ENCODE peak calls at places on chromosomes 11 and 22, in six cellular contexts. One of them, this sample, is unnamed.
A peak's percentile ranks its signal among the peaks of the same experiment; 100 is the strongest.

GRCh38 chr11:4087551-4087950 is 7.0 kb upstream of the RRM1 start:
- DNase-seq in substantia nigra: no peak
- DNase-seq in stimulated activated CD8-positive, alpha-beta memory T cell treated with anti-CD3 and anti-CD28 coated beads, Interleukin-7, amount 100 ng/mL, for 1 hour: no peak
- DNase-seq in ELR: peak; percentile 54
- DNase-seq in caudate nucleus: no peak
- DNase-seq in NCI-H1417: no peak
- DNase-seq in this sample: no peak

GRCh38 chr22:32325416-32325801 is 32.3 kb upstream of the RFPL3 start:
- DNase-seq in NCI-H1417: no peak
- DNase-seq in substantia nigra: no peak
- DNase-seq in caudate nucleus: no peak
- DNase-seq in ELR: no peak
- DNase-seq in stimulated activated CD8-positive, alpha-beta memory T cell treated with anti-CD3 and anti-CD28 coated beads, Interleukin-7, amount 100 ng/mL, for 1 hour: no peak
- DNase-seq in this sample: no peak

GRCh38 chr22:17570851-17571631 is 7.7 kb downstream of the SLC25A18 start:
- DNase-seq in caudate nucleus: peak; percentile 63
- DNase-seq in stimulated activated CD8-positive, alpha-beta memory T cell treated with anti-CD3 and anti-CD28 coated beads, Interleukin-7, amount 100 ng/mL, for 1 hour: no peak
- DNase-seq in substantia nigra: peak; percentile 76
- DNase-seq in ELR: peak; percentile 76
- DNase-seq in NCI-H1417: no peak
- DNase-seq in this sample: no peak

GRCh38 chr11:5922749-5923426 is 19.2 kb upstream of the OR56A3 start:
- DNase-seq in stimulated activated CD8-positive, alpha-beta memory T cell treated with anti-CD3 and anti-CD28 coated beads, Interleukin-7, amount 100 ng/mL, for 1 hour: no peak
- DNase-seq in NCI-H1417: no peak
- DNase-seq in substantia nigra: no peak
- DNase-seq in ELR: peak; percentile 42
- DNase-seq in caudate nucleus: no peak
- DNase-seq in this sample: peak; percentile 59

GRCh38 chr11:69148806-69149205 is 6.9 kb upstream of the SMIM38 start:
- DNase-seq in stimulated activated CD8-positive, alpha-beta memory T cell treated with anti-CD3 and anti-CD28 coated beads, Interleukin-7, amount 100 ng/mL, for 1 hour: no peak
- DNase-seq in substantia nigra: no peak
- DNase-seq in ELR: no peak
- DNase-seq in NCI-H1417: no peak
- DNase-seq in caudate nucleus: no peak
- DNase-seq in this sample: no peak

GRCh38 chr11:57335343-57336110 is at the start of gene SSRP1:
- DNase-seq in substantia nigra: peak; percentile 92
- DNase-seq in NCI-H1417: peak; percentile 89
- DNase-seq in stimulated activated CD8-positive, alpha-beta memory T cell treated with anti-CD3 and anti-CD28 coated beads, Interleukin-7, amount 100 ng/mL, for 1 hour: peak; percentile 74
- DNase-seq in ELR: peak; percentile 92
- DNase-seq in caudate nucleus: peak; percentile 91
- DNase-seq in this sample: peak; percentile 87

GRCh38 chr11:120021978-120022377 is 115.9 kb downstream of the TRIM29 start:
- DNase-seq in ELR: no peak
- DNase-seq in NCI-H1417: no peak
- DNase-seq in substantia nigra: no peak
- DNase-seq in caudate nucleus: no peak
- DNase-seq in stimulated activated CD8-positive, alpha-beta memory T cell treated with anti-CD3 and anti-CD28 coated beads, Interleukin-7, amount 100 ng/mL, for 1 hour: no peak
- DNase-seq in this sample: no peak

GRCh38 chr11:567629-568258 is 7.0 kb downstream of the RASSF7 start:
- DNase-seq in ELR: no peak
- DNase-seq in caudate nucleus: no peak
- DNase-seq in NCI-H1417: no peak
- DNase-seq in stimulated activated CD8-positive, alpha-beta memory T cell treated with anti-CD3 and anti-CD28 coated beads, Interleukin-7, amount 100 ng/mL, for 1 hour: no peak
- DNase-seq in substantia nigra: no peak
- DNase-seq in this sample: peak; percentile 67

GRCh38 chr11:73382747-73383146 is 6.5 kb downstream of the RELT start:
- DNase-seq in NCI-H1417: no peak
- DNase-seq in ELR: no peak
- DNase-seq in stimulated activated CD8-positive, alpha-beta memory T cell treated with anti-CD3 and anti-CD28 coated beads, Interleukin-7, amount 100 ng/mL, for 1 hour: no peak
- DNase-seq in caudate nucleus: no peak
- DNase-seq in substantia nigra: no peak
- DNase-seq in this sample: no peak

GRCh38 chr11:14306481-14306880 is 52.5 kb downstream of the RRAS2 start:
- DNase-seq in caudate nucleus: no peak
- DNase-seq in substantia nigra: no peak
- DNase-seq in ELR: no peak
- DNase-seq in NCI-H1417: no peak
- DNase-seq in stimulated activated CD8-positive, alpha-beta memory T cell treated with anti-CD3 and anti-CD28 coated beads, Interleukin-7, amount 100 ng/mL, for 1 hour: no peak
- DNase-seq in this sample: no peak

GRCh38 chr11:101894505-101894904 is 20.3 kb upstream of the CEP126 start:
- DNase-seq in caudate nucleus: no peak
- DNase-seq in stimulated activated CD8-positive, alpha-beta memory T cell treated with anti-CD3 and anti-CD28 coated beads, Interleukin-7, amount 100 ng/mL, for 1 hour: no peak
- DNase-seq in NCI-H1417: no peak
- DNase-seq in substantia nigra: no peak
- DNase-seq in ELR: no peak
- DNase-seq in this sample: no peak

GRCh38 chr11:126176853-126177470 is 34.5 kb downstream of the RPUSD4 start:
- DNase-seq in NCI-H1417: no peak
- DNase-seq in ELR: no peak
- DNase-seq in stimulated activated CD8-positive, alpha-beta memory T cell treated with anti-CD3 and anti-CD28 coated beads, Interleukin-7, amount 100 ng/mL, for 1 hour: no peak
- DNase-seq in substantia nigra: no peak
- DNase-seq in caudate nucleus: no peak
- DNase-seq in this sample: no peak

GRCh38 chr22:49203091-49203862 is 624.4 kb downstream of the BRD1 start:
- DNase-seq in substantia nigra: no peak
- DNase-seq in NCI-H1417: no peak
- DNase-seq in stimulated activated CD8-positive, alpha-beta memory T cell treated with anti-CD3 and anti-CD28 coated beads, Interleukin-7, amount 100 ng/mL, for 1 hour: no peak
- DNase-seq in caudate nucleus: no peak
- DNase-seq in ELR: no peak
- DNase-seq in this sample: no peak

GRCh38 chr11:3865388-3866193 is 10.1 kb downstream of the STIM1 start:
- DNase-seq in ELR: peak; percentile 73
- DNase-seq in stimulated activated CD8-positive, alpha-beta memory T cell treated with anti-CD3 and anti-CD28 coated beads, Interleukin-7, amount 100 ng/mL, for 1 hour: no peak
- DNase-seq in NCI-H1417: no peak
- DNase-seq in substantia nigra: no peak
- DNase-seq in caudate nucleus: no peak
- DNase-seq in this sample: peak; percentile 34

GRCh38 chr11:130721736-130722135 is 194.5 kb downstream of the SNX19 start:
- DNase-seq in stimulated activated CD8-positive, alpha-beta memory T cell treated with anti-CD3 and anti-CD28 coated beads, Interleukin-7, amount 100 ng/mL, for 1 hour: no peak
- DNase-seq in ELR: peak; percentile 27
- DNase-seq in NCI-H1417: no peak
- DNase-seq in substantia nigra: no peak
- DNase-seq in caudate nucleus: no peak
- DNase-seq in this sample: no peak

GRCh38 chr11:4643682-4644081 is at the start of gene OR51E1:
- DNase-seq in caudate nucleus: no peak
- DNase-seq in substantia nigra: no peak
- DNase-seq in stimulated activated CD8-positive, alpha-beta memory T cell treated with anti-CD3 and anti-CD28 coated beads, Interleukin-7, amount 100 ng/mL, for 1 hour: no peak
- DNase-seq in ELR: no peak
- DNase-seq in NCI-H1417: no peak
- DNase-seq in this sample: no peak

GRCh38 chr11:46537851-46538295 is 56.0 kb downstream of the AMBRA1 start:
- DNase-seq in stimulated activated CD8-positive, alpha-beta memory T cell treated with anti-CD3 and anti-CD28 coated beads, Interleukin-7, amount 100 ng/mL, for 1 hour: no peak
- DNase-seq in ELR: peak; percentile 79
- DNase-seq in NCI-H1417: peak; percentile 78
- DNase-seq in substantia nigra: peak; percentile 52
- DNase-seq in caudate nucleus: peak; percentile 52
- DNase-seq in this sample: peak; percentile 83

GRCh38 chr11:77187105-77187750 is 59.2 kb downstream of the MYO7A start:
- DNase-seq in stimulated activated CD8-positive, alpha-beta memory T cell treated with anti-CD3 and anti-CD28 coated beads, Interleukin-7, amount 100 ng/mL, for 1 hour: no peak
- DNase-seq in caudate nucleus: no peak
- DNase-seq in substantia nigra: no peak
- DNase-seq in ELR: peak; percentile 6
- DNase-seq in NCI-H1417: no peak
- DNase-seq in this sample: no peak

GRCh38 chr22:17057959-17058814 is 26.6 kb upstream of the IL17RA start:
- DNase-seq in caudate nucleus: peak; percentile 62
- DNase-seq in ELR: peak; percentile 68
- DNase-seq in NCI-H1417: peak; percentile 26
- DNase-seq in substantia nigra: peak; percentile 71
- DNase-seq in stimulated activated CD8-positive, alpha-beta memory T cell treated with anti-CD3 and anti-CD28 coated beads, Interleukin-7, amount 100 ng/mL, for 1 hour: peak; percentile 25
- DNase-seq in this sample: peak; percentile 75

GRCh38 chr22:38706101-38706884 is 549 bp downstream of the GTPBP1 start:
- DNase-seq in caudate nucleus: peak; percentile 67
- DNase-seq in stimulated activated CD8-positive, alpha-beta memory T cell treated with anti-CD3 and anti-CD28 coated beads, Interleukin-7, amount 100 ng/mL, for 1 hour: no peak
- DNase-seq in substantia nigra: peak; percentile 63
- DNase-seq in NCI-H1417: no peak
- DNase-seq in ELR: peak; percentile 56
- DNase-seq in this sample: peak; percentile 50

GRCh38 chr22:43014062-43014875 is 680 bp downstream of the PACSIN2 start:
- DNase-seq in substantia nigra: peak; percentile 33
- DNase-seq in NCI-H1417: peak; percentile 2
- DNase-seq in ELR: peak; percentile 67
- DNase-seq in stimulated activated CD8-positive, alpha-beta memory T cell treated with anti-CD3 and anti-CD28 coated beads, Interleukin-7, amount 100 ng/mL, for 1 hour: no peak
- DNase-seq in caudate nucleus: peak; percentile 39
- DNase-seq in this sample: peak; percentile 64

GRCh38 chr11:61598886-61599868 is 18.3 kb upstream of the SYT7 start:
- DNase-seq in NCI-H1417: no peak
- DNase-seq in caudate nucleus: no peak
- DNase-seq in ELR: peak; percentile 25
- DNase-seq in stimulated activated CD8-positive, alpha-beta memory T cell treated with anti-CD3 and anti-CD28 coated beads, Interleukin-7, amount 100 ng/mL, for 1 hour: no peak
- DNase-seq in substantia nigra: no peak
- DNase-seq in this sample: peak; percentile 39

GRCh38 chr11:33500865-33501479 is 199.7 kb downstream of the C11orf91 start:
- DNase-seq in NCI-H1417: no peak
- DNase-seq in substantia nigra: no peak
- DNase-seq in stimulated activated CD8-positive, alpha-beta memory T cell treated with anti-CD3 and anti-CD28 coated beads, Interleukin-7, amount 100 ng/mL, for 1 hour: no peak
- DNase-seq in ELR: peak; percentile 61
- DNase-seq in caudate nucleus: no peak
- DNase-seq in this sample: peak; percentile 19

GRCh38 chr22:37229012-37229804 is 14.9 kb downstream of the RAC2 start:
- DNase-seq in ELR: peak; percentile 90
- DNase-seq in NCI-H1417: no peak
- DNase-seq in substantia nigra: no peak
- DNase-seq in caudate nucleus: no peak
- DNase-seq in stimulated activated CD8-positive, alpha-beta memory T cell treated with anti-CD3 and anti-CD28 coated beads, Interleukin-7, amount 100 ng/mL, for 1 hour: no peak
- DNase-seq in this sample: no peak

GRCh38 chr11:10875430-10876021 is 17.7 kb upstream of the ZBED5 start:
- DNase-seq in stimulated activated CD8-positive, alpha-beta memory T cell treated with anti-CD3 and anti-CD28 coated beads, Interleukin-7, amount 100 ng/mL, for 1 hour: no peak
- DNase-seq in substantia nigra: no peak
- DNase-seq in caudate nucleus: no peak
- DNase-seq in NCI-H1417: no peak
- DNase-seq in ELR: peak; percentile 25
- DNase-seq in this sample: no peak

GRCh38 chr11:18364495-18365047 is 29.8 kb upstream of the LDHA start:
- DNase-seq in substantia nigra: no peak
- DNase-seq in caudate nucleus: no peak
- DNase-seq in stimulated activated CD8-positive, alpha-beta memory T cell treated with anti-CD3 and anti-CD28 coated beads, Interleukin-7, amount 100 ng/mL, for 1 hour: no peak
- DNase-seq in NCI-H1417: no peak
- DNase-seq in ELR: no peak
- DNase-seq in this sample: no peak

GRCh38 chr11:110529043-110529442 is 99.3 kb downstream of the FDX1 start:
- DNase-seq in caudate nucleus: no peak
- DNase-seq in stimulated activated CD8-positive, alpha-beta memory T cell treated with anti-CD3 and anti-CD28 coated beads, Interleukin-7, amount 100 ng/mL, for 1 hour: no peak
- DNase-seq in substantia nigra: no peak
- DNase-seq in ELR: peak; percentile 43
- DNase-seq in NCI-H1417: no peak
- DNase-seq in this sample: peak; percentile 63

GRCh38 chr11:66218026-66218425 is 50.4 kb upstream of the RAB1B start:
- DNase-seq in substantia nigra: no peak
- DNase-seq in NCI-H1417: no peak
- DNase-seq in caudate nucleus: no peak
- DNase-seq in stimulated activated CD8-positive, alpha-beta memory T cell treated with anti-CD3 and anti-CD28 coated beads, Interleukin-7, amount 100 ng/mL, for 1 hour: no peak
- DNase-seq in ELR: no peak
- DNase-seq in this sample: no peak

GRCh38 chr22:37913233-37913721 is 7.2 kb downstream of the MICALL1 start:
- DNase-seq in ELR: no peak
- DNase-seq in caudate nucleus: no peak
- DNase-seq in stimulated activated CD8-positive, alpha-beta memory T cell treated with anti-CD3 and anti-CD28 coated beads, Interleukin-7, amount 100 ng/mL, for 1 hour: no peak
- DNase-seq in NCI-H1417: no peak
- DNase-seq in substantia nigra: no peak
- DNase-seq in this sample: no peak

GRCh38 chr11:2825261-2825885 is 60.2 kb downstream of the CDKN1C start:
- DNase-seq in NCI-H1417: no peak
- DNase-seq in ELR: peak; percentile 54
- DNase-seq in caudate nucleus: no peak
- DNase-seq in stimulated activated CD8-positive, alpha-beta memory T cell treated with anti-CD3 and anti-CD28 coated beads, Interleukin-7, amount 100 ng/mL, for 1 hour: no peak
- DNase-seq in substantia nigra: no peak
- DNase-seq in this sample: no peak

GRCh38 chr11:19393941-19394340 is 153.2 kb upstream of the E2F8 start:
- DNase-seq in caudate nucleus: no peak
- DNase-seq in NCI-H1417: no peak
- DNase-seq in ELR: peak; percentile 28
- DNase-seq in substantia nigra: no peak
- DNase-seq in stimulated activated CD8-positive, alpha-beta memory T cell treated with anti-CD3 and anti-CD28 coated beads, Interleukin-7, amount 100 ng/mL, for 1 hour: no peak
- DNase-seq in this sample: no peak

This sample was measured in DMS53.